ENCODE peak calls at places on chromosomes 16 and 17, in seven cellular contexts. One of them, this sample, is unnamed.

GRCh38 chr16:3215601-3216262 is 19.2 kb downstream of the ZNF200 start:
- DNase-seq in right atrium auricular region: no peak
- DNase-seq in RWPE1: no peak
- DNase-seq in substantia nigra: no peak
- DNase-seq in neural progenitor cell: no peak
- DNase-seq in CD4-positive, alpha-beta T cell: no peak
- DNase-seq in fibroblast of lung: no peak
- DNase-seq in this sample: no peak

GRCh38 chr16:86522639-86523038 is 12.3 kb downstream of the FOXF1 start:
- DNase-seq in substantia nigra: no peak
- DNase-seq in CD4-positive, alpha-beta T cell: no peak
- DNase-seq in fibroblast of lung: no peak
- DNase-seq in RWPE1: no peak
- DNase-seq in neural progenitor cell: no peak
- DNase-seq in right atrium auricular region: no peak
- DNase-seq in this sample: no peak

GRCh38 chr16:51433597-51433996 is 282.5 kb upstream of the SALL1 start:
- DNase-seq in fibroblast of lung: peak
- DNase-seq in substantia nigra: no peak
- DNase-seq in CD4-positive, alpha-beta T cell: no peak
- DNase-seq in right atrium auricular region: no peak
- DNase-seq in neural progenitor cell: no peak
- DNase-seq in RWPE1: no peak
- DNase-seq in this sample: no peak

GRCh38 chr16:84830765-84831384 is 11.1 kb downstream of the CRISPLD2 start:
- DNase-seq in neural progenitor cell: no peak
- DNase-seq in substantia nigra: no peak
- DNase-seq in right atrium auricular region: no peak
- DNase-seq in CD4-positive, alpha-beta T cell: no peak
- DNase-seq in fibroblast of lung: no peak
- DNase-seq in RWPE1: no peak
- DNase-seq in this sample: no peak

GRCh38 chr17:596763-597644 is 117.6 kb downstream of the VPS53 start:
- DNase-seq in CD4-positive, alpha-beta T cell: no peak
- DNase-seq in substantia nigra: no peak
- DNase-seq in RWPE1: peak
- DNase-seq in fibroblast of lung: peak
- DNase-seq in neural progenitor cell: no peak
- DNase-seq in right atrium auricular region: no peak
- DNase-seq in this sample: peak

GRCh38 chr16:52812945-52813556 is 239.6 kb downstream of the CHD9NB start:
- DNase-seq in CD4-positive, alpha-beta T cell: no peak
- DNase-seq in right atrium auricular region: no peak
- DNase-seq in neural progenitor cell: no peak
- DNase-seq in RWPE1: peak
- DNase-seq in substantia nigra: no peak
- DNase-seq in fibroblast of lung: peak
- DNase-seq in this sample: no peak

GRCh38 chr16:1305823-1306222 is 3.6 kb upstream of the UBE2I start:
- DNase-seq in neural progenitor cell: no peak
- DNase-seq in fibroblast of lung: no peak
- DNase-seq in right atrium auricular region: no peak
- DNase-seq in substantia nigra: no peak
- DNase-seq in CD4-positive, alpha-beta T cell: no peak
- DNase-seq in RWPE1: no peak
- DNase-seq in this sample: no peak

GRCh38 chr17:386145-386876 is 33.7 kb upstream of the RPH3AL start:
- DNase-seq in RWPE1: peak
- DNase-seq in substantia nigra: peak
- DNase-seq in right atrium auricular region: peak
- DNase-seq in CD4-positive, alpha-beta T cell: peak
- DNase-seq in fibroblast of lung: peak
- DNase-seq in neural progenitor cell: peak
- DNase-seq in this sample: no peak

GRCh38 chr17:11330871-11331270 is 89.9 kb downstream of the SHISA6 start:
- DNase-seq in neural progenitor cell: peak
- DNase-seq in RWPE1: no peak
- DNase-seq in fibroblast of lung: peak
- DNase-seq in right atrium auricular region: no peak
- DNase-seq in substantia nigra: no peak
- DNase-seq in CD4-positive, alpha-beta T cell: no peak
- DNase-seq in this sample: no peak

DNA sequence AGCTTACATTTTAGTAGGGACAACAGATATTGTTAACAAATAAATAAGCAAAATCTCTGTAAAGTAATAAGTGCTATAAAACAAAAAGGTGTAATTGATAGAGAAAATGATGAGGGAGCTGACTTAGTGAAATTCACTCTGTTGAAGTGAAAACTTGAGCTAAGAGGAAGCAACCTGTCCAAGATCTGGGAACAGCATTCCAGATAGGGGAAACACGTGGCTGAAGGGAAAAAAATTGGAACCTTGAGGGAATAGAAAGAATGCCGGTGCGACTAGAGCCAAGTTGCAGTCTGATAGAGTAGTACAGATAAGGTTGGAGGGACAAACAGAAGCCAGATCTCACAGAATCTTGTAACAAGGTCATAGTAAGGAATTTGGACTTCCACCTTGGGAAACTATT is 583 bp upstream of the DDX52 start:
- DNase-seq in substantia nigra: no peak
- DNase-seq in RWPE1: no peak
- DNase-seq in right atrium auricular region: no peak
- DNase-seq in CD4-positive, alpha-beta T cell: no peak
- DNase-seq in neural progenitor cell: peak
- DNase-seq in fibroblast of lung: peak
- DNase-seq in this sample: no peak
- H3K27ac ChIP-seq in substantia nigra: no peak
- H3K27ac ChIP-seq in RWPE1: no peak
- H3K27ac ChIP-seq in right atrium auricular region: peak
- H3K27ac ChIP-seq in CD4-positive, alpha-beta T cell: no peak
- H3K27ac ChIP-seq in neural progenitor cell: no peak
- H3K27ac ChIP-seq in fibroblast of lung: no peak
- H3K27ac ChIP-seq in this sample: peak

GRCh38 chr16:72609933-72610332 is 438.0 kb upstream of the PMFBP1 start:
- DNase-seq in CD4-positive, alpha-beta T cell: no peak
- DNase-seq in fibroblast of lung: no peak
- DNase-seq in neural progenitor cell: no peak
- DNase-seq in substantia nigra: no peak
- DNase-seq in right atrium auricular region: no peak
- DNase-seq in RWPE1: no peak
- DNase-seq in this sample: no peak

GRCh38 chr16:72612718-72613117 is 435.2 kb downstream of the ZFHX3 start:
- DNase-seq in fibroblast of lung: no peak
- DNase-seq in right atrium auricular region: no peak
- DNase-seq in RWPE1: no peak
- DNase-seq in neural progenitor cell: no peak
- DNase-seq in substantia nigra: no peak
- DNase-seq in CD4-positive, alpha-beta T cell: no peak
- DNase-seq in this sample: no peak

DNA sequence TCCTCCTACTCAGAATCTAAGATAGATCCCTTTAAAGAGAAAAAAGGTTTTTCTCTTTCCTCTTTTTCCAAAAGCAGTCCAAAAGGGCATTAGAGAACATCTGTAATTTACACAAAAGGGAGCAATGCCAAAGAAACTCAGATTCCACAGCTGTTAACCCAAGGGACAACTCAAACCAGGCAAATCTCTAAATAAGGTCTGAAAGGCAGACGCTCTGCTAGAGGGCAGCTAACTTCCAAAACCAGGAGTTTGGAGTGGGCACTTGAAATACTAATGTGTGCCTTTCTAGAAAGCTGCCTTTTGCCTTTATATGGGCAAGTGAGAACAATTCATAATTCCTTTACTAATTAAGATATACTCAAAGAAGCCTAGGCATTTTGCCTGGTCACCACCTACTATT is 435.7 kb downstream of the ZFHX3 start:
- DNase-seq in RWPE1: no peak
- DNase-seq in neural progenitor cell: no peak
- DNase-seq in right atrium auricular region: no peak
- DNase-seq in substantia nigra: no peak
- DNase-seq in fibroblast of lung: no peak
- DNase-seq in CD4-positive, alpha-beta T cell: no peak
- DNase-seq in this sample: no peak
- H3K27ac ChIP-seq in RWPE1: no peak
- H3K27ac ChIP-seq in neural progenitor cell: no peak
- H3K27ac ChIP-seq in right atrium auricular region: no peak
- H3K27ac ChIP-seq in substantia nigra: no peak
- H3K27ac ChIP-seq in fibroblast of lung: no peak
- H3K27ac ChIP-seq in CD4-positive, alpha-beta T cell: no peak
- H3K27ac ChIP-seq in this sample: no peak

GRCh38 chr16:72372646-72373045 is 200.7 kb upstream of the PMFBP1 start:
- DNase-seq in fibroblast of lung: no peak
- DNase-seq in neural progenitor cell: no peak
- DNase-seq in RWPE1: no peak
- DNase-seq in right atrium auricular region: no peak
- DNase-seq in substantia nigra: no peak
- DNase-seq in CD4-positive, alpha-beta T cell: no peak
- DNase-seq in this sample: no peak

GRCh38 chr16:72371307-72372081 is 199.5 kb upstream of the PMFBP1 start:
- DNase-seq in neural progenitor cell: peak
- DNase-seq in fibroblast of lung: peak
- DNase-seq in CD4-positive, alpha-beta T cell: no peak
- DNase-seq in RWPE1: peak
- DNase-seq in right atrium auricular region: no peak
- DNase-seq in substantia nigra: no peak
- DNase-seq in this sample: no peak

GRCh38 chr16:72367841-72368240 is 195.9 kb upstream of the PMFBP1 start:
- DNase-seq in substantia nigra: no peak
- DNase-seq in right atrium auricular region: no peak
- DNase-seq in fibroblast of lung: no peak
- DNase-seq in neural progenitor cell: no peak
- DNase-seq in CD4-positive, alpha-beta T cell: no peak
- DNase-seq in RWPE1: no peak
- DNase-seq in this sample: no peak

GRCh38 chr16:72369273-72369672 is 197.3 kb upstream of the PMFBP1 start:
- DNase-seq in RWPE1: no peak
- DNase-seq in right atrium auricular region: no peak
- DNase-seq in fibroblast of lung: no peak
- DNase-seq in neural progenitor cell: no peak
- DNase-seq in substantia nigra: no peak
- DNase-seq in CD4-positive, alpha-beta T cell: no peak
- DNase-seq in this sample: no peak

DNA sequence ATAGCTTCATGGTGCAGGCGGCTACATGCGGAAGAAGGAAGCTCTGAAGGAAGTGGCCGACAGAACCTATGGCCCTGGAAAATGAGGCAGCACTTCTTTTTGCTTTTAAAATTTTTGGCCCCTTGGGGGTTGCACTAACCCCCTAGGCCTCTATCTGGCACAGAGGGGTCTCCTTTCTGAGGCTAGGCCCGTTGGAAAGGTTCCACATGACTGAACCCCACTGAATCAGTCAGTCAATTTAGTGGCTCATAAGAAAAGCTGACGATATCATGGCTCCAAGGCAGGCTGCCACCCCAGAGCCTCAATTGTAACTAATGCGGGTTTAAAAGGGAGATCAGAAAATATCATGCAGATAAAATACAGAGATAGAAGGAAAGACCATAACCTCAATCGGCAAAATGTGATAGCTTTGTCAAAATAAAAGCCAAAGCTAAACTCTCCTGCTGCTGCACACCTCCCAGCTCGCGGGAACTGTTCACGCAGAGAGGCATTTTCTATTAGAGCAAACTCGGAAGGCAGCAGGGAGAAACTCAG is 200.2 kb upstream of the PMFBP1 start:
- DNase-seq in substantia nigra: no peak
- DNase-seq in neural progenitor cell: peak
- DNase-seq in RWPE1: no peak
- DNase-seq in fibroblast of lung: no peak
- DNase-seq in right atrium auricular region: no peak
- DNase-seq in CD4-positive, alpha-beta T cell: no peak
- DNase-seq in this sample: no peak
- H3K27ac ChIP-seq in substantia nigra: no peak
- H3K27ac ChIP-seq in neural progenitor cell: no peak
- H3K27ac ChIP-seq in RWPE1: no peak
- H3K27ac ChIP-seq in fibroblast of lung: no peak
- H3K27ac ChIP-seq in right atrium auricular region: no peak
- H3K27ac ChIP-seq in CD4-positive, alpha-beta T cell: no peak
- H3K27ac ChIP-seq in this sample: no peak

DNA sequence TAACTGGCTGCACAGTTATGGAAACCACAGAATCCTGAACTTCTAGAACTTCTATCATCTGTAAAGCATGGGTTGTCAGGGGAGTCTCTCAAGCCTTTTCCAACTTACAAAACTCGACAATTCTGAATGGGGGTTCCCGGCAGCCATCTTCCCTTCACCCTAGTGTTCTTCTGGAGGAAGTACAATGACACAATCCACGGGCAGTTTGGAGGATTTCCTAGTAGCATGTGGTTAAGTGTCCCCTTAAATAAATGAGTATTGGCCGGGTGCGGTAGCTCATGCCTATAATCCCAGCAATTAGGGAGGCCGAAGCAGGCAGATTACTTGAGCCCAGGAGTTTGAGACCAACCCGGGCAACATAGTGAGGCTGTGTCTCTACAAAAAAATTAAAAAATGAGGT is 2.1 kb downstream of the SLC16A6 start:
- DNase-seq in fibroblast of lung: no peak
- DNase-seq in CD4-positive, alpha-beta T cell: no peak
- DNase-seq in substantia nigra: no peak
- DNase-seq in neural progenitor cell: peak
- DNase-seq in RWPE1: no peak
- DNase-seq in right atrium auricular region: no peak
- DNase-seq in this sample: no peak
- H3K27ac ChIP-seq in fibroblast of lung: no peak
- H3K27ac ChIP-seq in CD4-positive, alpha-beta T cell: no peak
- H3K27ac ChIP-seq in substantia nigra: no peak
- H3K27ac ChIP-seq in neural progenitor cell: no peak
- H3K27ac ChIP-seq in RWPE1: peak
- H3K27ac ChIP-seq in right atrium auricular region: no peak
- H3K27ac ChIP-seq in this sample: no peak

GRCh38 chr17:77723909-77724875 is 234.3 kb upstream of the TNRC6C start:
- DNase-seq in fibroblast of lung: no peak
- DNase-seq in neural progenitor cell: no peak
- DNase-seq in right atrium auricular region: peak
- DNase-seq in RWPE1: no peak
- DNase-seq in substantia nigra: no peak
- DNase-seq in CD4-positive, alpha-beta T cell: no peak
- DNase-seq in this sample: no peak

GRCh38 chr17:77726549-77726957 is 231.9 kb upstream of the TNRC6C start:
- DNase-seq in RWPE1: no peak
- DNase-seq in substantia nigra: no peak
- DNase-seq in fibroblast of lung: no peak
- DNase-seq in neural progenitor cell: no peak
- DNase-seq in CD4-positive, alpha-beta T cell: no peak
- DNase-seq in right atrium auricular region: peak
- DNase-seq in this sample: no peak

GRCh38 chr17:77723071-77723908 is 235.2 kb upstream of the TNRC6C start:
- DNase-seq in fibroblast of lung: no peak
- DNase-seq in substantia nigra: peak
- DNase-seq in CD4-positive, alpha-beta T cell: no peak
- DNase-seq in RWPE1: no peak
- DNase-seq in neural progenitor cell: no peak
- DNase-seq in right atrium auricular region: peak
- DNase-seq in this sample: no peak

GRCh38 chr17:77725851-77726250 is 232.7 kb upstream of the TNRC6C start:
- DNase-seq in fibroblast of lung: no peak
- DNase-seq in CD4-positive, alpha-beta T cell: no peak
- DNase-seq in substantia nigra: no peak
- DNase-seq in right atrium auricular region: peak
- DNase-seq in neural progenitor cell: no peak
- DNase-seq in RWPE1: no peak
- DNase-seq in this sample: no peak

GRCh38 chr17:77724876-77725615 is 233.5 kb upstream of the TNRC6C start:
- DNase-seq in neural progenitor cell: no peak
- DNase-seq in CD4-positive, alpha-beta T cell: no peak
- DNase-seq in RWPE1: no peak
- DNase-seq in right atrium auricular region: peak
- DNase-seq in substantia nigra: no peak
- DNase-seq in fibroblast of lung: no peak
- DNase-seq in this sample: no peak
- H3K27ac ChIP-seq in neural progenitor cell: no peak
- H3K27ac ChIP-seq in CD4-positive, alpha-beta T cell: no peak
- H3K27ac ChIP-seq in RWPE1: no peak
- H3K27ac ChIP-seq in right atrium auricular region: no peak
- H3K27ac ChIP-seq in substantia nigra: no peak
- H3K27ac ChIP-seq in fibroblast of lung: no peak
- H3K27ac ChIP-seq in this sample: no peak

This sample was measured in epithelial cell of prostate.